ENCODE peak calls at places on chromosomes 16 and 17, in ten cellular contexts. Q is left lung, P is ascending aorta, U is HepG2, Y is esophagus squamous epithelium, V is neural progenitor cell, J is right atrium auricular region, K is type B pancreatic cell, D is A673, M is Peyer's patch. T is an unnamed sample.

GRCh38 chr16:85286970-85287814 is 174.9 kb upstream of the CIBAR2 start:
- DNase-seq in Q (no peak), P (no peak), U (no peak), Y (no peak), V (no peak), J (peak), K (no peak), D (no peak), M (no peak), T (no peak)

GRCh38 chr16:48687421-48688038 is 77.5 kb upstream of the N4BP1 start:
- DNase-seq in Q (no peak), P (no peak), U (peak), Y (no peak), V (peak), J (peak), K (no peak), D (peak), M (peak), T (no peak)

GRCh38 chr17:36937001-36937960 is at the start of gene LHX1:
- DNase-seq in Q (no peak), P (peak), U (no peak), Y (no peak), V (peak), J (no peak), K (no peak), D (no peak), M (no peak), T (no peak)

GRCh38 chr16:14042706-14043105 is 28.4 kb upstream of the MRTFB start:
- DNase-seq in Q (no peak), P (no peak), U (no peak), Y (no peak), V (peak), J (no peak), K (no peak), D (no peak), M (peak), T (no peak)

GRCh38 chr17:2049333-2050245 is 5.3 kb upstream of the HIC1 start:
- DNase-seq in Q (peak), P (peak), U (no peak), Y (no peak), V (peak), J (peak), K (peak), D (peak), M (peak), T (no peak)

GRCh38 chr16:85420501-85421337 is 192.4 kb upstream of the GSE1 start:
- DNase-seq in Q (peak), P (no peak), U (peak), Y (no peak), V (peak), J (no peak), K (no peak), D (peak), M (peak), T (peak)

GRCh38 chr16:12225816-12226480 is 249.4 kb downstream of the SNX29 start:
- DNase-seq in Q (no peak), P (no peak), U (no peak), Y (no peak), V (no peak), J (no peak), K (no peak), D (no peak), M (no peak), T (no peak)

GRCh38 chr16:54174201-54174600 is 112.4 kb downstream of the IRX3 start:
- DNase-seq in Q (no peak), P (no peak), U (no peak), Y (no peak), V (peak), J (no peak), K (no peak), D (no peak), M (no peak), T (no peak)

GRCh38 chr17:57092779-57093178 is 7.7 kb downstream of the AKAP1 start:
- DNase-seq in Q (no peak), P (peak), U (no peak), Y (no peak), V (no peak), J (no peak), K (no peak), D (no peak), M (no peak), T (no peak)

GRCh38 chr16:84585886-84586285 is 32.0 kb downstream of the COTL1 start:
- DNase-seq in Q (no peak), P (no peak), U (no peak), Y (no peak), V (peak), J (no peak), K (no peak), D (peak), M (peak), T (no peak)

GRCh38 chr17:67055041-67055443 is 10.7 kb downstream of the CACNG1 start:
- DNase-seq in Q (no peak), P (peak), U (no peak), Y (no peak), V (no peak), J (peak), K (peak), D (no peak), M (peak), T (no peak)

GRCh38 chr16:57061084-57061905 is 31.1 kb upstream of the CPNE2 start:
- DNase-seq in Q (peak), P (peak), U (peak), Y (no peak), V (no peak), J (peak), K (no peak), D (peak), M (peak), T (no peak)

GRCh38 chr16:17476414-17477259 is 5.9 kb upstream of the XYLT1 start:
- DNase-seq in Q (no peak), P (no peak), U (peak), Y (no peak), V (peak), J (no peak), K (no peak), D (peak), M (peak), T (no peak)

GRCh38 chr16:87634411-87634810 is 32.1 kb downstream of the JPH3 start:
- DNase-seq in Q (peak), P (no peak), U (no peak), Y (no peak), V (no peak), J (no peak), K (no peak), D (no peak), M (no peak), T (no peak)

GRCh38 chr16:87637357-87637756 is 35.0 kb downstream of the JPH3 start:
- DNase-seq in Q (peak), P (no peak), U (no peak), Y (no peak), V (no peak), J (no peak), K (no peak), D (no peak), M (no peak), T (no peak)

GRCh38 chr16:87636050-87636684 is 33.9 kb downstream of the JPH3 start:
- DNase-seq in Q (peak), P (peak), U (peak), Y (peak), V (peak), J (peak), K (no peak), D (peak), M (peak), T (no peak)

GRCh38 chr16:87636741-87637140 is 34.4 kb downstream of the JPH3 start:
- DNase-seq in Q (peak), P (no peak), U (no peak), Y (no peak), V (no peak), J (no peak), K (no peak), D (no peak), M (no peak), T (no peak)

DNA sequence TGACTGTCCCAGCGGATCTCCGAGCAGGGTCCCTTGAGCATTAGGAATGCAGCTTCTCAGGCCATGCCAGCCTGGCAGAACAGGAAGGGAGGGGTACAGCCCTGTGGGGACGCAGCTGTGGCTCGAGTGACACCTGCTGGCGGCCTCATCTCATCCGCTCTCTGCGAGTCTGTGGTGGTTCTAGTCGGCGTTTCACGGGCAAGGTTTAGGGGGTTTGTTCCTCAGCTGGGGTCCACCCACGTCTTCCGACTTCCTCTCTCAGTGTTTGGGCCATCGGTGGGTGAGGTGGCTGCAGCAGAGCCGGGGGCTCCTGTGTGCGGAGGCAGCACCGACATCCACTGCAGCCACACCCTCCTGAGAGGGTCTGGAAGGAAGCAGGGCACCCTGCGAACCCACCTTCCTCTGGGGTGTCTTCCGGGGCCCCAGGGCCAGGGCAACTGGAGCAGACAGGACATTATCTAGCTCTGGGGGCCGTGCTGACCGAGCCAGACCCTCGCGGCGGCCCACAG is 33.3 kb downstream of the JPH3 start:
- DNase-seq in Q (peak), P (no peak), U (peak), Y (peak), V (peak), J (no peak), K (no peak), D (peak), M (peak), T (no peak)
- TF ChIP-seq CTCF in Q (no peak), P (peak), U (peak), Y (peak), V (peak), J (peak), K (peak), D (peak), M (peak), T (peak)

DNA sequence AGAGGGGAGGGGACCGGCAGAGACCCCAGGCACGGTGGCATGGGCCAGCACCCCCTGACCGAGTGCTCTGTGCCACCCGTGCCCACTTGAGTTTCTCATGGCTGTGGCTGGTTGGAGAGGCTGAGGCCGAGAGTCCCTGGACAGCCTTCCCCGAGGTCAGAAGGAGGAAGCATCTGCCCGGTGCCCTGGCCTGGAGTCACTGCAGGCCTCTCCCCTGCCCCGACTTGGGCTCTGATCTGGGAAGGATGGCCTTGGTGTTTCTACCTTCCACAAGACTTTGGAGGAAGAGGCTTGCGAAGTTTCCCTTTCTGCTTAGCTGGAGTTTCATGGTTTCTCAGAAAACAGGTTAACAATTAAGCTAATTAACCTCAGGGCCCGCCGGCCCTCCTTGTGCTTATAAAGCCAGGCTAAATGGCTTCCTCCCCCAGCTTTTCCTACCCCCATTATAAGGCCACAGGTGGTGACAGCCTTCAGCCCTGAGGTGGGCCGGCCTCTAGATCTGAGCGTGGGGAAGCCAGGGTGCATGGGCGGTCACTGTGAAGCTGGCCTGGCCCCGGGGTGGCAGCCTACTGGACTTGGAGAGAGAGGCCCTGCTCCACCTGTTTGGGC is 17.3 kb downstream of the LLGL2 start:
- DNase-seq in Q (no peak), P (no peak), U (no peak), Y (no peak), V (no peak), J (no peak), K (no peak), D (no peak), M (no peak), T (no peak)
- TF ChIP-seq CTCF in Q (no peak), P (no peak), U (no peak), Y (no peak), V (no peak), J (no peak), K (no peak), D (no peak), M (no peak), T (no peak)

DNA sequence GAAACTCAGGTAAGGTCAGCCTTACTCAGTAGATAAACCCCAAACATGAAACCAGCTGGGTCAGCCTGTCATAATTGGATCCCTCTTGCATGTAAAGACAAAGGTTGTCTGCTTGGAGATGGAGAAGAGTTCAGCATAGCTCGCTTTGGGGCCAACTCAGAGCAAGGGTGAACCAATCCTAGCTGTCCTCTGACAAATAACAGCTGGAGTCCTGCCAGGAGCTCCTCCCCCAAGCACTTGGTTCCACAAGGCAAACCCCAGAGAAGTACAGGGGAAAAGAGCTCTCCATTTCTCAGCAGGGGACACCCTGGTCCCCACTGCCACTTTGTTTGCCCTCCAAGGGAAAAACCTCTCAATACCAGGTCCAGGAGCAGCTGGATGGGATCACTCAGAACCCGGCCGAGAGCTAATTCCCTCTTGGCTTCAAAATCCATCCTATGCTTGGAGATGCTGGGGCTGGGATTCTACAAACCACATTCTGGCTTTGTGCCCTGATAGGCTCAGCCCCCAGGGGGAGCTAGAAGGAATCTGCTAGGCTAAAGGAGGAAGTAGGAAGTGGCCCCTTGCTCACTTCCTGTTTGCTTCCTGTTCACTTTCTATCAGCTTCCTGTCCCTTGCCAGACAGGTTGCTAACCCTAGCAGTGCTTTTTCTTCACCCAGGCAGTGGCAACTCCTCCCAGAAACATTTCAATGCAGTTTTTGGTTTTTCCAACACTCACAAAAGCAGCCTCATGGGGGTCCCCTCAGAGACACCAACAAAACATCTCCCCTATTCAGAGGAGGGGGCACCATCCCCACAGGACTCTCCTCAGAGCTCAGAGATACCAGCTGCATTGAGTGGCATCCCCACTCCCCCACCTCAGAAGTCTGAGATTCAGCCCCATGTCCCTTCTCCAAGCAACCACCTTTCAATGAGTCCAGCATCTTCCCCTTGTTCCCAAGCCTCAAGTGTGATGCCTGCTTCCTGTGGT is 30.7 kb downstream of the CDRT4 start:
- DNase-seq in Q (no peak), P (no peak), U (peak), Y (no peak), V (no peak), J (peak), K (no peak), D (peak), M (peak), T (no peak)
- TF ChIP-seq CTCF in Q (peak), P (no peak), U (peak), Y (no peak), V (peak), J (peak), K (peak), D (peak), M (peak), T (peak)

GRCh38 chr16:67825119-67825518 is 17.0 kb upstream of the THAP11 start:
- DNase-seq in Q (no peak), P (no peak), U (no peak), Y (no peak), V (peak), J (no peak), K (no peak), D (no peak), M (no peak), T (no peak)
- TF ChIP-seq CTCF in Q (no peak), P (no peak), U (no peak), Y (no peak), V (no peak), J (no peak), K (no peak), D (no peak), M (no peak), T (no peak)

DNA sequence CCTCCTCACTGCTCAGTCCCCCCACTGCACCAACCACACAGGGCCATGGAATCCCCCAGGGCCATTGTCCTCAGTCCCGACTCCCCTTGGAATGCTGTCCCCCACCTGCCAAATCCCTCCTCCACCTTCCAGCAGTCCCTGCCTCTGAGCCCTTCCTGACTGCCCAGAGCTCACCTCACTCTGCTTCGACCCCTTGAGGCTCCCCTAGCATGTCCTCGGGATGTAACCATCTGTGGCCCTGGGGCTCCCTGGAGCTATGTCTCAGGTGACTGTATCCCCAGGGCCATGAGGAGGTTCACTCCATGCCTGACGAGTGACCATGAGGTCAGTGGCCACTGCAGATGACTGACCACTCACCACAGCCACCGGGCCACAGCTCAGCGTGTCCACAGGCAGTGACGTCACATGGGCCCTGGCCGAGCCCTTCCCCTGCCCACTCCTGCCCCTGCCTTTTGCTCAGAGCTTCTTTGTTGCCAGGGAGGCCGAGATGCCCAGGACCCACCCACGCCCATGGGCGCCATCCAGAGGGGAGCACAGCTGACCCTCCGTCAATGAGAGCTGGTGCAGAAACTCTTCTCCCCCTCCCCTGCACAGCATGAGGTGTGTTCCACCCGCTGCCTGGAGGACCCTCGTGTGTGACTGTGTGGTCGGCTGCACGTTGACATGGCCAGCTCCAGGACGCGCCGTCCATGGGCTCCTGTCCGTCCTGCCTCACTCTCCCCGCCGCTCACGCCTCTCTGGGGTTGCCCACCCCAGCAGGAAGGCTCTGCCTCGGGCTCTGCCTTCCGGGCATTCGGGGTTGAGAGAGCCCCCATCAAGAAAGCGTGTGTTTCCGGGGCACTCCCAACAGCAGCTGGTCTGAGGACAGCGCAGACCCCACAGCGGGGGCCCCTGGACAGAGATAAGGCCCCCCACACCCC is 7.9 kb upstream of the PIEZO1 start:
- DNase-seq in Q (peak), P (no peak), U (no peak), Y (no peak), V (no peak), J (no peak), K (no peak), D (no peak), M (no peak), T (no peak)
- TF ChIP-seq CTCF in Q (no peak), P (no peak), U (no peak), Y (no peak), V (no peak), J (no peak), K (no peak), D (no peak), M (no peak), T (no peak)

GRCh38 chr16:25045696-25046381 is 30.7 kb upstream of the ARHGAP17 start:
- DNase-seq in Q (no peak), P (no peak), U (no peak), Y (no peak), V (no peak), J (no peak), K (no peak), D (no peak), M (no peak), T (no peak)

GRCh38 chr16:25052161-25052511 is 37.0 kb upstream of the ARHGAP17 start:
- DNase-seq in Q (no peak), P (no peak), U (no peak), Y (no peak), V (no peak), J (no peak), K (no peak), D (no peak), M (no peak), T (no peak)

GRCh38 chr16:25048146-25048618 is 33.0 kb upstream of the ARHGAP17 start:
- DNase-seq in Q (no peak), P (no peak), U (no peak), Y (no peak), V (no peak), J (no peak), K (no peak), D (no peak), M (no peak), T (no peak)

GRCh38 chr16:25052530-25052929 is 37.4 kb upstream of the ARHGAP17 start:
- DNase-seq in Q (no peak), P (no peak), U (no peak), Y (no peak), V (no peak), J (no peak), K (no peak), D (no peak), M (no peak), T (no peak)

DNA sequence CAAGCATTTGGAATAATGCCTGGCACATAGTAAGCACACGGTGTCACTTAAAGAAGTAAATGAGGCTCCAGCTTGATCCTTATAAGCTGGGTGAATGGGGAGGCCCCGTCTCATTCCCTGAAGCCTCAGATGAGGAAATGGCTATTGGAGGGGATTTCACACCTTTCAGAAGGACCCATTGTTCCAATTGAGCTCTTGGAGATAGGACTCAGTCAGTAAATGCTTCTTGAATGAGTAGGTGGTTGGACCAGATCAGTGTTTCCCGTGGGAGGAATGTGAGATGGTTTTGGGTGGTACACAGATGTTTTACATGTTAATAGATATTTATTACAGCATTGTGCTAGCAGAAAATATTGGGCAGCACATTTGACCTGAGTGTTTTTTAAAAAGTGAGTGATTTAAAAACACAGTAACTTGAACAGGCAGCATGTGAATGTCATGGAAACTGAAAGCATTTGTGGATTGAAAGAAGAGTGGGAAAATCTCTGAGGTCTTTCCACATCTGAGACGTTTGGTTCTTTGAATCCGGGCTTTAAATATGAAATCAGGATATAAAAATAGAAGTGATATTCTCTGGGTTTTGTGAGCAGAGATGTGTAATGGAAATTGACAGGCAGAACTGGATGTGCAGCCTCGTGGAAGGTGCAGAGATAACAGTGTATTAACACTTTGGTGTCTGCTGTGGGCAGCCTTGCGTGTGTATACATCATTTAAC is 36.4 kb upstream of the ARHGAP17 start:
- DNase-seq in Q (no peak), P (no peak), U (no peak), Y (no peak), V (no peak), J (no peak), K (no peak), D (peak), M (no peak), T (no peak)
- TF ChIP-seq CTCF in Q (no peak), P (no peak), U (no peak), Y (no peak), V (no peak), J (no peak), K (no peak), D (no peak), M (no peak), T (no peak)

GRCh38 chr17:7252176-7253043 is at the start of gene ELP5:
- DNase-seq in Q (peak), P (peak), U (peak), Y (peak), V (peak), J (peak), K (peak), D (peak), M (peak), T (peak)
- TF ChIP-seq CTCF in Q (no peak), P (peak), U (peak), Y (no peak), V (peak), J (peak), K (peak), D (peak), M (peak), T (peak)